ENCODE peak calls at places on chromosomes 12 and 14, in four cellular contexts. F is RPMI8226, K is NCI-H1092, I is AG10803. Y is an unnamed sample.

GRCh38 chr14:101359221-101360044 is 201.9 kb upstream of the DIO3 start:
- DNase-seq in F (peak; percentile 75), I (peak; percentile 3), K (no peak), Y (no peak)

GRCh38 chr14:78228702-78229327 is 58.6 kb downstream of the NRXN3 start:
- DNase-seq in F (no peak), K (no peak), I (no peak), Y (no peak)

GRCh38 chr12:116955382-116956021 is 44.8 kb downstream of the FBXW8 start:
- DNase-seq in I (no peak), K (no peak), F (no peak), Y (no peak)

GRCh38 chr12:29148065-29148957 is 767 bp upstream of the FAR2 start:
- DNase-seq in F (peak; percentile 20), I (peak; percentile 1), K (no peak), Y (peak; percentile 40)

GRCh38 chr14:35993512-35993960 is 167.4 kb downstream of the BRMS1L start:
- DNase-seq in F (no peak), I (no peak), K (no peak), Y (no peak)

GRCh38 chr12:47686645-47687240 is 19.1 kb downstream of the RPAP3 start:
- DNase-seq in I (peak; percentile 66), K (peak; percentile 32), F (peak; percentile 28), Y (no peak)

GRCh38 chr14:54251356-54251755 is 145.5 kb upstream of the CDKN3 start:
- DNase-seq in K (no peak), I (peak; percentile 37), F (no peak), Y (no peak)

GRCh38 chr12:95074766-95075165 is 1.3 kb upstream of the NR2C1 start:
- DNase-seq in I (no peak), K (no peak), F (no peak), Y (no peak)

GRCh38 chr12:32298917-32299316 is 100.4 kb upstream of the FGD4 start:
- DNase-seq in K (no peak), I (peak; percentile 68), F (no peak), Y (no peak)

GRCh38 chr12:111393700-111394275 is 11.9 kb upstream of the SH2B3 start:
- DNase-seq in I (no peak), K (no peak), F (no peak), Y (no peak)

GRCh38 chr14:76901171-76902055 is 75.2 kb downstream of the LRRC74A start:
- DNase-seq in F (no peak), K (no peak), I (peak; percentile 93), Y (no peak)

GRCh38 chr14:54642950-54643695 is 76.2 kb downstream of the SAMD4A start:
- DNase-seq in K (no peak), I (peak; percentile 43), F (peak; percentile 3), Y (no peak)

GRCh38 chr12:25368542-25368941 is 117.8 kb upstream of the KRAS start:
- DNase-seq in F (no peak), I (no peak), K (no peak), Y (no peak)

GRCh38 chr14:89349196-89350008 is 67.6 kb downstream of the FOXN3 start:
- DNase-seq in F (no peak), K (peak; percentile 93), I (no peak), Y (peak; percentile 51)

GRCh38 chr14:68141531-68142088 is 322.0 kb downstream of the RAD51B start:
- DNase-seq in F (no peak), K (no peak), I (peak; percentile 27), Y (no peak)

GRCh38 chr14:77364146-77364545 is 12.7 kb downstream of the TMED8 start:
- DNase-seq in F (no peak), K (no peak), I (no peak), Y (no peak)

GRCh38 chr12:14185441-14186192 is 179.9 kb upstream of the ATF7IP start:
- DNase-seq in I (peak; percentile 38), K (peak; percentile 51), F (peak; percentile 57), Y (peak; percentile 30)

GRCh38 chr14:104758981-104759975 is 6.3 kb downstream of the SIVA1 start:
- DNase-seq in K (no peak), F (no peak), I (no peak), Y (no peak)

GRCh38 chr14:95956601-95957460 is 80.2 kb downstream of the TUNAR start:
- DNase-seq in I (no peak), K (no peak), F (no peak), Y (no peak)

GRCh38 chr12:8605057-8605456 is 7.6 kb downstream of the AICDA start:
- DNase-seq in F (no peak), I (no peak), K (no peak), Y (no peak)

GRCh38 chr14:98548071-98548686 is 723.8 kb downstream of the BCL11B start:
- DNase-seq in I (no peak), F (no peak), K (no peak), Y (no peak)

Y was measured in frontal cortex.